ENCODE peak calls at places on chromosomes 16 and 17, in ten cellular contexts. One of them, this sample, is unnamed.

GRCh38 chr17:8359769-8360168 is 16.7 kb downstream of the KRABD2 start:
- DNase-seq in neural progenitor cell: no peak
- DNase-seq in progenitor cell of endocrine pancreas: no peak
- DNase-seq in thoracic aorta: no peak
- DNase-seq in lower leg skin: no peak
- DNase-seq in psoas muscle: no peak
- DNase-seq in AG04450: peak; percentile 81
- DNase-seq in fibroblast of pulmonary artery: peak; percentile 92
- DNase-seq in WTC11: no peak
- DNase-seq in AG09309: no peak
- DNase-seq in this sample: no peak

GRCh38 chr17:79042421-79043190 is 18.6 kb downstream of the C1QTNF1 start:
- DNase-seq in neural progenitor cell: peak; percentile 60
- DNase-seq in progenitor cell of endocrine pancreas: no peak
- DNase-seq in thoracic aorta: no peak
- DNase-seq in lower leg skin: no peak
- DNase-seq in psoas muscle: peak; percentile 86
- DNase-seq in AG04450: no peak
- DNase-seq in fibroblast of pulmonary artery: peak; percentile 75
- DNase-seq in WTC11: peak; percentile 90
- DNase-seq in AG09309: no peak
- DNase-seq in this sample: no peak

GRCh38 chr16:269061-269796 is 6.5 kb downstream of the RGS11 start:
- DNase-seq in neural progenitor cell: no peak
- DNase-seq in progenitor cell of endocrine pancreas: no peak
- DNase-seq in thoracic aorta: no peak
- DNase-seq in lower leg skin: no peak
- DNase-seq in psoas muscle: peak; percentile 47
- DNase-seq in AG04450: no peak
- DNase-seq in fibroblast of pulmonary artery: no peak
- DNase-seq in WTC11: no peak
- DNase-seq in AG09309: no peak
- DNase-seq in this sample: no peak

GRCh38 chr16:35692824-35693223 is 2233.4 kb downstream of the TP53TG3F start:
- DNase-seq in neural progenitor cell: no peak
- DNase-seq in progenitor cell of endocrine pancreas: no peak
- DNase-seq in thoracic aorta: no peak
- DNase-seq in lower leg skin: no peak
- DNase-seq in psoas muscle: no peak
- DNase-seq in AG04450: no peak
- DNase-seq in fibroblast of pulmonary artery: no peak
- DNase-seq in WTC11: no peak
- DNase-seq in AG09309: no peak
- DNase-seq in this sample: no peak

GRCh38 chr17:2106308-2106707 is 51.4 kb downstream of the HIC1 start:
- DNase-seq in neural progenitor cell: no peak
- DNase-seq in progenitor cell of endocrine pancreas: no peak
- DNase-seq in thoracic aorta: no peak
- DNase-seq in lower leg skin: no peak
- DNase-seq in psoas muscle: no peak
- DNase-seq in AG04450: no peak
- DNase-seq in fibroblast of pulmonary artery: no peak
- DNase-seq in WTC11: no peak
- DNase-seq in AG09309: no peak
- DNase-seq in this sample: no peak

GRCh38 chr17:49224198-49224996 is 6.2 kb downstream of the PHOSPHO1 start:
- DNase-seq in neural progenitor cell: peak; percentile 53
- DNase-seq in progenitor cell of endocrine pancreas: peak; percentile 40
- DNase-seq in thoracic aorta: no peak
- DNase-seq in lower leg skin: no peak
- DNase-seq in psoas muscle: peak; percentile 62
- DNase-seq in AG04450: no peak
- DNase-seq in fibroblast of pulmonary artery: no peak
- DNase-seq in WTC11: peak; percentile 68
- DNase-seq in AG09309: no peak
- DNase-seq in this sample: no peak

GRCh38 chr16:75197522-75198134 is 9.3 kb downstream of the CTRB2 start:
- DNase-seq in neural progenitor cell: no peak
- DNase-seq in progenitor cell of endocrine pancreas: no peak
- DNase-seq in thoracic aorta: no peak
- DNase-seq in lower leg skin: no peak
- DNase-seq in psoas muscle: no peak
- DNase-seq in AG04450: no peak
- DNase-seq in fibroblast of pulmonary artery: peak; percentile 27
- DNase-seq in WTC11: no peak
- DNase-seq in AG09309: no peak
- DNase-seq in this sample: no peak

GRCh38 chr17:15777717-15778116 is 45.6 kb downstream of the TBC1D26 start:
- DNase-seq in neural progenitor cell: no peak
- DNase-seq in progenitor cell of endocrine pancreas: no peak
- DNase-seq in thoracic aorta: no peak
- DNase-seq in lower leg skin: no peak
- DNase-seq in psoas muscle: no peak
- DNase-seq in AG04450: no peak
- DNase-seq in fibroblast of pulmonary artery: no peak
- DNase-seq in WTC11: no peak
- DNase-seq in AG09309: no peak
- DNase-seq in this sample: no peak

GRCh38 chr16:56610017-56610608 is 1.7 kb downstream of the MT2A start:
- DNase-seq in neural progenitor cell: no peak
- DNase-seq in progenitor cell of endocrine pancreas: no peak
- DNase-seq in thoracic aorta: no peak
- DNase-seq in lower leg skin: peak; percentile 78
- DNase-seq in psoas muscle: peak; percentile 81
- DNase-seq in AG04450: no peak
- DNase-seq in fibroblast of pulmonary artery: peak; percentile 95
- DNase-seq in WTC11: no peak
- DNase-seq in AG09309: peak; percentile 85
- DNase-seq in this sample: no peak

GRCh38 chr17:77145209-77145608 is 4.4 kb downstream of the SEC14L1 start:
- DNase-seq in neural progenitor cell: no peak
- DNase-seq in progenitor cell of endocrine pancreas: no peak
- DNase-seq in thoracic aorta: no peak
- DNase-seq in lower leg skin: no peak
- DNase-seq in psoas muscle: no peak
- DNase-seq in AG04450: no peak
- DNase-seq in fibroblast of pulmonary artery: no peak
- DNase-seq in WTC11: no peak
- DNase-seq in AG09309: no peak
- DNase-seq in this sample: no peak

GRCh38 chr17:77147357-77147801 is 6.6 kb downstream of the SEC14L1 start:
- DNase-seq in neural progenitor cell: no peak
- DNase-seq in progenitor cell of endocrine pancreas: no peak
- DNase-seq in thoracic aorta: no peak
- DNase-seq in lower leg skin: no peak
- DNase-seq in psoas muscle: no peak
- DNase-seq in AG04450: no peak
- DNase-seq in fibroblast of pulmonary artery: no peak
- DNase-seq in WTC11: no peak
- DNase-seq in AG09309: no peak
- DNase-seq in this sample: no peak

GRCh38 chr17:77144227-77144626 is 3.5 kb downstream of the SEC14L1 start:
- DNase-seq in neural progenitor cell: no peak
- DNase-seq in progenitor cell of endocrine pancreas: no peak
- DNase-seq in thoracic aorta: no peak
- DNase-seq in lower leg skin: no peak
- DNase-seq in psoas muscle: no peak
- DNase-seq in AG04450: no peak
- DNase-seq in fibroblast of pulmonary artery: no peak
- DNase-seq in WTC11: no peak
- DNase-seq in AG09309: no peak
- DNase-seq in this sample: no peak

GRCh38 chr17:77146882-77147281 is 6.1 kb downstream of the SEC14L1 start:
- DNase-seq in neural progenitor cell: no peak
- DNase-seq in progenitor cell of endocrine pancreas: peak; percentile 22
- DNase-seq in thoracic aorta: no peak
- DNase-seq in lower leg skin: no peak
- DNase-seq in psoas muscle: no peak
- DNase-seq in AG04450: no peak
- DNase-seq in fibroblast of pulmonary artery: no peak
- DNase-seq in WTC11: peak; percentile 33
- DNase-seq in AG09309: no peak
- DNase-seq in this sample: no peak

DNA sequence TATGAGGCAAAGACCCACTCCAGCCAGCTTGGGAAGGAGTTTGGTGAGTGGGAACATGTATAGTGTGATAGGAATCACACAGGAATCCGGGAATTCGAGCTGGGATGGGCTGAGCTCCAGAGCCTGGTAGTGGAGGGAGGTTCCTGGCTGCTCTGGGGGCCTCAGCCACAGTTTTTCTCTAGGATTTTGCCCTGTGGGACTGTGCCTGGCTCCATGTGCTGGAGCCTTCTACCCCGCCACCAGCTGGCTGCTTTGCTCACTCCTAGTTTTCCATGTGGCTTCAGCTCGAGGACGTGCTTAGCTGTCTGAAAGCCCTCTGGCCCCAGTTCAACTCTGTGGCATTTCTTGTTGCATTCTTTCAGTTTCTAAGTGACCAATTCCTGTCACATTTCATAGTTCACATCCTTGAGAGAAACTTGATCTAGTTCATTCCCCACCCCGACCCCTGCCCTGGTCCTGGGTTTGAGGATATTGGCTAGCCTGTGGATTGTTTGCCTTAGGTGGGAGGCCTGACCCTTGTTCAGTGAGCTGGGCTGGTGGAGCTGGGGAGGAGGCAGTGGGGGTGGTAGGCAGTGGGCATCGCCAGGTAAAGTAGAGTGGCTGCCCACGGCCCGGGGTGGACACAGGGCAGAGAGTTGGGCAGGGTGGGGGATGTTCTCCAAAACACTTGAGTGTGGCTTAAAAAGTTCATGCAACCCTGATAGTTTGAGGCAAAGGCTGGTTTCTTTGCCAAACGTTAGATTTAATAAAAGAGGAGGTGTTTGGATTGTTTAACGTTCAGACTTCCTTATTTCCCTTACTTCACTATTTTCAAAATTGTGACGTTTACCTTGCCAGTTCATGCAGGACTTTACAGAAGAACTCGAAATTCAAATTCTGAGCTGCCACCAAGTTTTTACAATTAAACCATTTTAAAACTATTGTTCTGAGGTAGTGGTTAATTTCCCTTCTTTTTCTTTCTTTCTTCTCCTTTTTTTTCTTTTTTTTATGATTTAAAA is 5.2 kb downstream of the SEC14L1 start:
- DNase-seq in neural progenitor cell: no peak
- DNase-seq in progenitor cell of endocrine pancreas: no peak
- DNase-seq in thoracic aorta: no peak
- DNase-seq in lower leg skin: peak; percentile 59
- DNase-seq in psoas muscle: peak; percentile 77
- DNase-seq in AG04450: no peak
- DNase-seq in fibroblast of pulmonary artery: peak; percentile 82
- DNase-seq in WTC11: peak; percentile 34
- DNase-seq in AG09309: no peak
- DNase-seq in this sample: no peak
- TF ChIP-seq CTCF in neural progenitor cell: peak; percentile 7
- TF ChIP-seq CTCF in progenitor cell of endocrine pancreas: no peak
- TF ChIP-seq CTCF in thoracic aorta: peak; percentile 14
- TF ChIP-seq CTCF in lower leg skin: no peak
- TF ChIP-seq CTCF in psoas muscle: peak; percentile 14
- TF ChIP-seq CTCF in AG04450: peak; percentile 39
- TF ChIP-seq CTCF in fibroblast of pulmonary artery: peak; percentile 34
- TF ChIP-seq CTCF in WTC11: no peak
- TF ChIP-seq CTCF in AG09309: peak; percentile 47
- TF ChIP-seq CTCF in this sample: no peak

DNA sequence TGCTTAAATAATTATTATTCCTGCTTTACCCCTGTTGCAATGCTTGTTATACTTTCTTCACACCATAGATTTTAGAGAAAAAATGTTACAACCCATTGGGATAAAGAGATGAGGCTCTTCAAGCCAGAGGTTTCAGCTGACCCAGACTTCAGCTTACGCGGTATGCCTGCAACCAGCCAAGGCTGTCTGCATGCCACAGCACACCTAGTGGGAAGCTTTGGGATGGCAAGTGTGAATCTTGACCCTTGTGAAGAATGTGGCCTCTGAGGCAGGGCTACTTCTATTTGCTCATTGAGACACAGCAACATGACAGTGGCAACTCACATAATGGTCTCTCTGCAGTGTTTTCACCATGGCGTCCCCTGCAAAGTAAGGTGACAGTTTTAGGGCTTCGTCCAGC is 193.9 kb upstream of the PIRT start:
- DNase-seq in neural progenitor cell: peak; percentile 45
- DNase-seq in progenitor cell of endocrine pancreas: no peak
- DNase-seq in thoracic aorta: no peak
- DNase-seq in lower leg skin: no peak
- DNase-seq in psoas muscle: no peak
- DNase-seq in AG04450: no peak
- DNase-seq in fibroblast of pulmonary artery: no peak
- DNase-seq in WTC11: peak; percentile 30
- DNase-seq in AG09309: no peak
- DNase-seq in this sample: no peak
- TF ChIP-seq CTCF in neural progenitor cell: peak; percentile 51
- TF ChIP-seq CTCF in progenitor cell of endocrine pancreas: peak; percentile 31
- TF ChIP-seq CTCF in thoracic aorta: no peak
- TF ChIP-seq CTCF in lower leg skin: no peak
- TF ChIP-seq CTCF in psoas muscle: no peak
- TF ChIP-seq CTCF in AG04450: no peak
- TF ChIP-seq CTCF in fibroblast of pulmonary artery: no peak
- TF ChIP-seq CTCF in WTC11: no peak
- TF ChIP-seq CTCF in AG09309: no peak
- TF ChIP-seq CTCF in this sample: peak; percentile 58

DNA sequence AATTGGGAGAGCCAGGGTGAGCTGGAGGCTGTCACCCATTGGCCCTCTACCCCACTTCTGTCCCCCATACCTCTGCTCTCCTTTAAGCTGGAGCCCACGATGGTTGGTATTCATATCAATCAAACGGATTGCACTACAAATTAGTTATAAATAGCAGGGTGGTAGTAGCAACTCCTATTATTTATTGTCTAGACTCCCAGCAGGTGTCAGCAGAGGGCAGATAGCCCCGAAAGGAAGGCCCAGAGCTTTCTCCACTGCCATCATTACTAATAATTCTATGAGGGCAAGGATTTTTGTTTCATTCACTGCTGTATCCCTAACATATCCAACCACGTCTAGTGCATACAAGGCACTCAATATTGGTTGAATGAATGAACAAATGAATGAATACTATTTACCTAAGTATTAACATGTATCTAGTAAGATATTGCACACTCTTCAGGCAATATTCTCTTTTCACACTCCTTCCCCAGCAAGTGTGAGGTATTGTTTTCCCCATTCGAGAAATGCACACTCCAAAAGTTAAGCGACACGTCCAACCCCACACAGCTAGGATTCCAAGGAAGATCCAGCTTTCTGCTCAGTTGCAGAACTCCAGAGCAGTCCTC is 6.3 kb downstream of the C17orf50 start:
- DNase-seq in neural progenitor cell: no peak
- DNase-seq in progenitor cell of endocrine pancreas: no peak
- DNase-seq in thoracic aorta: no peak
- DNase-seq in lower leg skin: no peak
- DNase-seq in psoas muscle: no peak
- DNase-seq in AG04450: no peak
- DNase-seq in fibroblast of pulmonary artery: peak; percentile 68
- DNase-seq in WTC11: no peak
- DNase-seq in AG09309: no peak
- DNase-seq in this sample: no peak
- TF ChIP-seq CTCF in neural progenitor cell: peak; percentile 43
- TF ChIP-seq CTCF in progenitor cell of endocrine pancreas: peak; percentile 54
- TF ChIP-seq CTCF in thoracic aorta: peak; percentile 59
- TF ChIP-seq CTCF in lower leg skin: no peak
- TF ChIP-seq CTCF in psoas muscle: peak; percentile 42
- TF ChIP-seq CTCF in AG04450: peak; percentile 72
- TF ChIP-seq CTCF in fibroblast of pulmonary artery: peak; percentile 63
- TF ChIP-seq CTCF in WTC11: no peak
- TF ChIP-seq CTCF in AG09309: peak; percentile 70
- TF ChIP-seq CTCF in this sample: peak; percentile 65

GRCh38 chr16:30352488-30353401 is 2.4 kb downstream of the CD2BP2 start:
- DNase-seq in neural progenitor cell: no peak
- DNase-seq in progenitor cell of endocrine pancreas: no peak
- DNase-seq in thoracic aorta: no peak
- DNase-seq in lower leg skin: no peak
- DNase-seq in psoas muscle: peak; percentile 48
- DNase-seq in AG04450: no peak
- DNase-seq in fibroblast of pulmonary artery: no peak
- DNase-seq in WTC11: no peak
- DNase-seq in AG09309: no peak
- DNase-seq in this sample: no peak
- TF ChIP-seq CTCF in neural progenitor cell: peak; percentile 17
- TF ChIP-seq CTCF in progenitor cell of endocrine pancreas: peak; percentile 45
- TF ChIP-seq CTCF in thoracic aorta: peak; percentile 18
- TF ChIP-seq CTCF in lower leg skin: no peak
- TF ChIP-seq CTCF in psoas muscle: peak; percentile 10
- TF ChIP-seq CTCF in AG04450: peak; percentile 30
- TF ChIP-seq CTCF in fibroblast of pulmonary artery: peak; percentile 5
- TF ChIP-seq CTCF in WTC11: no peak
- TF ChIP-seq CTCF in AG09309: no peak
- TF ChIP-seq CTCF in this sample: peak; percentile 63

This sample was measured in type B pancreatic cell.